ENCODE peak calls at places on chromosomes 4 and X, in five cellular contexts. L is A549, Y is K562, T is GM12878, E is HepG2. K is an unnamed sample.

GRCh38 chrX:105745863-105746262 is 76.5 kb upstream of the NRK start:
- DNase-seq in L (no peak), Y (no peak), T (no peak), E (no peak), K (no peak)

GRCh38 chrX:13093489-13094140 is 49.2 kb upstream of the FAM9C start:
- DNase-seq in L (no peak), Y (no peak), T (no peak), E (no peak), K (no peak)

GRCh38 chrX:4710618-4711433 is 997.4 kb upstream of the PRKX start:
- DNase-seq in L (no peak), Y (peak), T (peak), E (peak), K (no peak)

GRCh38 chrX:110346681-110347080 is 12.0 kb upstream of the RTL9 start:
- DNase-seq in L (no peak), Y (peak), T (no peak), E (no peak), K (no peak)

GRCh38 chrX:64792598-64793337 is 183.5 kb downstream of the ZC4H2 start:
- DNase-seq in L (no peak), Y (no peak), T (no peak), E (no peak), K (peak)

GRCh38 chr4:47410271-47410670 is 53.2 kb downstream of the COMMD8 start:
- DNase-seq in L (no peak), Y (no peak), T (no peak), E (no peak), K (no peak)

GRCh38 chrX:15344106-15344505 is 8.8 kb upstream of the PIGA start:
- DNase-seq in L (no peak), Y (no peak), T (no peak), E (no peak), K (no peak)

GRCh38 chrX:72258174-72258573 is 18.9 kb downstream of the RPS4X start:
- DNase-seq in L (peak), Y (peak), T (no peak), E (peak), K (no peak)

GRCh38 chr4:109433281-109434006 is at the start of gene SEC24B:
- DNase-seq in L (peak), Y (peak), T (peak), E (peak), K (peak)

GRCh38 chr4:136690363-136690762 is 841.9 kb downstream of the PCDH18 start:
- DNase-seq in L (no peak), Y (no peak), T (no peak), E (no peak), K (no peak)

GRCh38 chr4:100314057-100314456 is 123.8 kb upstream of the DDIT4L start:
- DNase-seq in L (no peak), Y (no peak), T (no peak), E (no peak), K (no peak)

GRCh38 chrX:48473718-48473990 is 2.3 kb upstream of the FTSJ1 start:
- DNase-seq in L (no peak), Y (no peak), T (no peak), E (no peak), K (no peak)

GRCh38 chrX:110145854-110146253 is 142.9 kb downstream of the TMEM164 start:
- DNase-seq in L (peak), Y (peak), T (no peak), E (no peak), K (no peak)

GRCh38 chr4:153748378-153748777 is 11.4 kb downstream of the RNF175 start:
- DNase-seq in L (peak), Y (no peak), T (no peak), E (no peak), K (no peak)

GRCh38 chrX:115030635-115031034 is 13.2 kb upstream of the IL13RA2 start:
- DNase-seq in L (no peak), Y (no peak), T (no peak), E (no peak), K (no peak)

GRCh38 chr4:158676076-158676475 is 4.0 kb downstream of the ETFDH start:
- DNase-seq in L (no peak), Y (no peak), T (no peak), E (no peak), K (no peak)

GRCh38 chr4:52990706-52991105 is 128.6 kb downstream of the RASL11B start:
- DNase-seq in L (no peak), Y (no peak), T (no peak), E (no peak), K (no peak)

DNA sequence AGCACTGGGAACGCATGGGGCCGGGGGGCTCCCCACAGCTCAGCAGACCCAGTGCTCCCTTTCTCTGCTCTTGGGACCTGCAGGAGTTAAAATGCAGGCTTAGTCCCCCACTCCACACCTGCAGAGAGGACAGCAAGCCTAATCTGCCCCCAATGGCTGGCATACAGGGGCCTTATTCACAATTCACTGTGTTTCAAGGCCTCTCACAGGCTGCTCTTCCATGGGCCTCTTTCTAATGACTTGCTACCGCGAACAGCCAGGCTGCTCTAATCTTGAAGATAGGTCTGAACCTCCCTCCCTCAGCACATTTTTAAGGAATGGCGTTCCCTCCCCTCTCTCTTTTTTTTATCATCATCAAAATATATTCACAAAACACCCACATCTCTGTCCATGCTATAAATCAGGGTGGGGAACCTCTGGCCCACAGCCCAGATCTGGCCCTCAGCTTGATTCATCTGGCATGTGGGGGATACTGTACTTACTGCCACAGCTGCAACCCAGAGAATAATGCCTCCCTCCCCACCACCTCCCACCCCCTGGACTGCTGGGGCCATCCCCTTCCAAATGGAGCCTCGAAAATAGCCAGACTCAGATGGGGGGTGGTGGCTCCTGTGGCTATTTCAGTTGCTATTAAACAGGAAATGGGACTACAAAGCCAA is 76.2 kb upstream of the PLAC1 start:
- DNase-seq in L (no peak), Y (no peak), T (no peak), E (no peak), K (no peak)
- TF ChIP-seq KDM1A in L (no peak), Y (no peak), T (no peak), E (no peak), K (no peak)

DNA sequence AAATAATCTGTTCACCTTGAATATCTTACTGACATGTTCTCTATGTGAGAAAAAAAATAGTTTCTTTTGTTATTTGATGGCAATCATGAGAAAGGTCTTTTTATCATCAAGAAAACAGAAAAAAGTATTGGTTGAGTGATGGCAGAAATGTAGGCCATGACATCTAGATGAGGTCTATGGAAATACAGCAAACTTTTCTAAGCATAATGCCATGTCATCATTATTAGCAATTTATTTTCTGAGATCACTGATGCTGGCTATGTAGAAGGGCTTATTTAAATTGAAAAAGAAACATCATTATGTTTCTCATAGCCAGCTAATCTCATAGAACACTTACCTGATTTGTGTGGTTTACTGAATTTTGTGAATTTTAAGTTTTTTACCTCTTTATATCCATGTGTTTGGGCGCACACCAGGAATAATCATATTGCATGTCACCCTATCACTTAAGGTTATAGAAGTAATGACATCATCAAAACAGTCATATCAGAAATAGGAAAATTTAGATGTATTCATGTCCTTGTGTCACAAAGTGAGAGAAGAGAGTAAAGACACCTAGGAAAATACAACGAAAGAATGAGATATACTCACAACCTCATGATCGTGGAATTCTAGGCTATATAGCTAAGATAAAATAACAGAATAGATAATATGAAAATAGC is 22.4 kb downstream of the UGT2A3 start:
- DNase-seq in L (no peak), Y (no peak), T (no peak), E (no peak), K (no peak)
- TF ChIP-seq KDM1A in L (no peak), Y (no peak), T (no peak), E (no peak), K (no peak)

GRCh38 chrX:22196151-22196550 is 76.6 kb upstream of the CBLL2 start:
- DNase-seq in L (no peak), Y (no peak), T (no peak), E (no peak), K (no peak)

GRCh38 chrX:22192419-22193086 is 80.2 kb upstream of the CBLL2 start:
- DNase-seq in L (peak), Y (peak), T (peak), E (peak), K (peak)

DNA sequence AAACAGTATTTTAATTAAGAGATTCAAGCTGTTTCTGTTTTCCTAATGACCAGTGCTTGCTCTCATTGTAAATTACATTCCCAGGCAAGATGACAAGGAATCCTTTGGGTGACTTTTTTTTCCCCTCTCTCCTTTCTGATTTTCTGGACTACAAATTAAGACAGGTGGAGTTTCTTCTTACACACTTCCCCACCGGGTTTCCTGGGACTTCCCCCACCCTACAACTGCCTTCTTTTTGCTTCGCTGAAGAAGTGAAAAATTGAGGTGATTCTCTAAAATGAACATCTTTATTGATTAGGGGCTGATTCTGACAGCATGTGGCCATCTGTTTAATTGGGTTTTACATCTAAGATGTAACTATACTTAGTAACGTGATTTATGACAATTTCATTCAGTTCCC is 78.5 kb upstream of the CBLL2 start:
- DNase-seq in L (no peak), Y (no peak), T (no peak), E (no peak), K (no peak)
- TF ChIP-seq KDM1A in L (no peak), Y (no peak), T (no peak), E (no peak), K (no peak)

DNA sequence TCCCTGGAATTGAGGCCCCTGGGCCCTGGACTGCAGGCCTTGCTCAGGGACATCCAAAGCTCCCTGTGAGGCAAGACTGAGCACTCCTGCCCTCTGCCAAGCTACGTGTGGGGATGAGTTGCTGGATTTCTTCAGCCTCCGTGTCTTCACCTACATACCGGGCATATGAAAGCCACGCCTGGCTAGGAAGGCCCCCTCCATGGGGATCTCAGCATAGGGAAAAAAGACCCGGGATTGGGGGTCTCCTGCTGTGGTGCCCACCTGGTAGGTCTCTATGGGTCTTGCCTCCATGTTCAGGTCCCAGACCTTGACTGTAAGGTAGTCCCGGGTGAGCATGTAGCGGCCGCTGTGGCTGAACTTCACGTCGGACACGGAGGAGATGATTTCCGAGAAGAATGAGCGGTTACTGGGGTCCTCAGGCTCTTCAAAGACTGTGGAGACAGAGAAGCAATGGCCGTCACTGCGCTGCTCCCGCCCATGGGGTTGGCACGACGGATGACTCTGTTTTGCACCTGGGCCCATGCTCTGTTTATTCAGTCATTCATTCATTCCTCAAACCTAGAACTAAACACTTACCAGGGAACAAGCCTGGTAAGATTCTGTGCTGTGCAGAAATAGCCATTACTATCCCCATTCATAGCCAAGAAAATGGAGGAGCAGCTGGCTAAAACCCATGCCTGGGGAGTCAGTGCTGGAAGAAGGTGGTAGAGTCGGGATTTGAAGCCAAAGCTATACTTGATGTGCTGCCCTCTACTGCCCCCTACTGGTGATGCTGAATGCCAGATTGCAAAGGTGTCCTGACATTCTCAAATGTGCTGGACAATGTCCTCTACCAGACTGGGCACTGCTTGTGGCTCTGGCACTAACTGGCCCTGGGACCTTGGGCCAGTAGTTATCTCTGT is 63.9 kb downstream of the WFS1 start:
- DNase-seq in L (no peak), Y (peak), T (no peak), E (no peak), K (no peak)
- TF ChIP-seq KDM1A in L (no peak), Y (no peak), T (no peak), E (no peak), K (no peak)

GRCh38 chr4:12486995-12487394 is 997.1 kb downstream of the RAB28 start:
- DNase-seq in L (no peak), Y (no peak), T (no peak), E (no peak), K (no peak)
- TF ChIP-seq KDM1A in L (no peak), Y (no peak), T (no peak), E (no peak), K (no peak)

GRCh38 chr4:145541266-145541770 is 59.7 kb downstream of the SMAD1 start:
- DNase-seq in L (no peak), Y (no peak), T (no peak), E (no peak), K (no peak)

GRCh38 chr4:145544998-145545397 is 63.3 kb downstream of the SMAD1 start:
- DNase-seq in L (no peak), Y (no peak), T (no peak), E (no peak), K (no peak)

GRCh38 chr4:145546556-145546955 is 64.9 kb downstream of the SMAD1 start:
- DNase-seq in L (no peak), Y (no peak), T (no peak), E (no peak), K (no peak)

GRCh38 chr4:145540235-145540634 is 58.6 kb downstream of the SMAD1 start:
- DNase-seq in L (no peak), Y (no peak), T (no peak), E (no peak), K (no peak)

DNA sequence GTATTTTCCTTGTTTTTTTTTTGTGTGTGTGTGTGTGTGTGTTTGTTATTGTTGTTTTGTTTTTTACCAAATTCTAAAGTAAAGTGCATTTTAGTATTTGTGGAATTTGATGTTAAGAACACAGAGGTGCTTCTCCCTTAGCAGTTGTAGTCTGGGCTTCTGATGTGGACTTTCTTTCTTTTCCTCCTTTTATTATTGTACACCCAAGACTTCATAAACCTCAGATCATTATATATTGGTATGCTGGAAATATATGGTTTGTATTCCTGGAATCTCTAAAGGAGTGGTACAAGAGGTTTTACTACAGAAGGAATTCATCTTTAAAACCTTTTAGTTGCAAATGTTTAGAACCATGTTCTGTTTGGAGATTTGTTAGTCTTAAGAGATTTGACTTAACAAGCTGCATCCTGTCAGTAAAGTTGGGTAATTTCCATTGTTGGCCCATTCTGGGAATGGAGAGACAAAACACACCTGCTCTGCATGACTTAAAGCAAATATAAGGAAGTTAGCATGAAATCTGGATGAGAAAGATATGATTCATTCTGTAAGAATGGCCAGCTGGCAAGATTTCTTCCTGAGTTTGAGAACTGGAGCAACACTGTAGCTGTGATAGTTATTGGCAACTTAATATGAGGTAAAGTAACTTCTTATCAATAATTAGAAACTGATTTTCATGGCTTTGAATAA is 64.0 kb downstream of the SMAD1 start:
- DNase-seq in L (peak), Y (no peak), T (no peak), E (no peak), K (no peak)
- TF ChIP-seq KDM1A in L (no peak), Y (no peak), T (no peak), E (no peak), K (no peak)

DNA sequence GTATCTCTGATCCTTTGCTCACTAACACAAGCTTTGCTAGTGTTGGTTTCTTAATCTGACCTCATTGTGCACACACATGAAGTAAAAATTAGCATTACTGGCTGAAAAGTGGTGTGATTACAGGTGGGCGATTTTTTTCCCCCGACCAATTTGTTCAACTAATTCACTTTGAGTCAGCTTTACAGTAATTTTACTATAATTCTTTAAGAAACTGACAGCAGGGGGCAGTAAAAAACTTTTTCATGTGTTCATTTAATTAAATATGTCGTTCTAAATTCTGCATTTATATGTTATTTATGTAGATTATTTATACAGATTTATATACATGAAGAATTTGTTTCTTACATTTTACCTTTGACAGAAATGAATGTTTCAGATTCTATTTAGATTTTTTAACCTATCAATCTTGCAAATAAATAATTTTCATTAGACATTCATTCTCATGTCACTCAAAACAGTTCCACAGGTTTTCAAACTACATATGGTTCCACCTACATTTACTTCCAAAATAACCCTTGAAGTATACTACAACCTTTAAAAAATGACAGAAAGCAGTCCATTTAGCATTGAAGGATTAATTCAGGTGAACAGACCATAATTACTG is 17.5 kb downstream of the PALLD start:
- DNase-seq in L (no peak), Y (peak), T (no peak), E (peak), K (no peak)
- TF ChIP-seq KDM1A in L (no peak), Y (no peak), T (no peak), E (no peak), K (no peak)

DNA sequence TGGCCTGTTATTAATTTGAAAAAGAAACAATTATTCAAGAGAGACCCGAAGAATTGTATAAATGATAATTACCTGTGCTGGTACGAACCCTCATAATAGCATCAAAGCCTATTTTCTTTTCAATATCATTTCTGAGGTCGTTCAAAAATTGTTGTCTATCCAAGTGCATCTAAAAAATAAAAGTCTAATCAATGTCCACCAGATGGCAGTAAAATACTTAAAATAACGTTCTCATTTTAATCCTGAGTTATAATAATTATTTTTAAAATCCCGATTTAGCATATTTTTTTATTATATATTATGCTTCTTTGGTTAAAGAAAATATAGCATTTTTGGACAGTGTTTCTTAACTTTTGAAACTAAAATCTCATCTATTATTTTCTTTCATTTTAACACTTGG is 55.7 kb downstream of the METTL14 start:
- DNase-seq in L (peak), Y (no peak), T (no peak), E (no peak), K (no peak)
- TF ChIP-seq KDM1A in L (no peak), Y (no peak), T (no peak), E (no peak), K (no peak)

K was measured in H1.